ENCODE peak calls at places on chromosome 2, in five cellular contexts. S is Calu3; U is activated T-helper 9 cell treated with anti-CD3 and anti-CD28 coated beads, Interleukin-2, amount 50 U/mL, for 16 hours; G is myocyte; D is nucleus accumbens. V is an unnamed sample.

GRCh38 chr2:10814142-10814541 is 1.6 kb upstream of the PDIA6 start:
- DNase-seq in S (no peak), U (no peak), G (no peak), D (no peak), V (no peak)

GRCh38 chr2:63530880-63531279 is 57.4 kb downstream of the WDPCP start:
- DNase-seq in S (no peak), U (no peak), G (no peak), D (no peak), V (no peak)

GRCh38 chr2:9057939-9058761 is 54.7 kb upstream of the MBOAT2 start:
- DNase-seq in S (peak; percentile 6), U (no peak), G (peak; percentile 65), D (no peak), V (no peak)

GRCh38 chr2:219368690-219369108 is 19.0 kb downstream of the DNPEP start:
- DNase-seq in S (no peak), U (no peak), G (peak; percentile 80), D (no peak), V (no peak)

GRCh38 chr2:70380621-70381020 is 78.8 kb upstream of the FAM136A start:
- DNase-seq in S (no peak), U (no peak), G (no peak), D (no peak), V (no peak)

GRCh38 chr2:131724019-131724418 is 196.3 kb downstream of the CCDC74A start:
- DNase-seq in S (no peak), U (no peak), G (no peak), D (no peak), V (no peak)

GRCh38 chr2:33620-34019 is 12.7 kb downstream of the FAM110C start:
- DNase-seq in S (peak; percentile 61), U (peak; percentile 39), G (no peak), D (no peak), V (peak; percentile 40)

GRCh38 chr2:69946351-69947077 is 14.9 kb downstream of the ASPRV1 start:
- DNase-seq in S (peak; percentile 46), U (peak; percentile 32), G (peak; percentile 11), D (no peak), V (peak; percentile 33)

GRCh38 chr2:227370791-227371312 is 8.3 kb downstream of the TM4SF20 start:
- DNase-seq in S (no peak), U (no peak), G (no peak), D (no peak), V (no peak)

GRCh38 chr2:199463000-199463692 is 5.4 kb upstream of the SATB2 start:
- DNase-seq in S (peak; percentile 90), U (no peak), G (peak; percentile 86), D (no peak), V (no peak)

GRCh38 chr2:33208400-33208799 is 261.6 kb downstream of the LTBP1 start:
- DNase-seq in S (no peak), U (no peak), G (no peak), D (no peak), V (no peak)

GRCh38 chr2:239772721-239773120 is 252.4 kb downstream of the NDUFA10 start:
- DNase-seq in S (no peak), U (no peak), G (no peak), D (no peak), V (no peak)

GRCh38 chr2:39994151-39994550 is 215.1 kb upstream of the THUMPD2 start:
- DNase-seq in S (no peak), U (no peak), G (no peak), D (no peak), V (no peak)

GRCh38 chr2:219380926-219381325 is 6.8 kb downstream of the DNPEP start:
- DNase-seq in S (no peak), U (no peak), G (no peak), D (no peak), V (no peak)

GRCh38 chr2:68431316-68431972 is 35.6 kb downstream of the FBXO48 start:
- DNase-seq in S (no peak), U (no peak), G (peak; percentile 8), D (no peak), V (no peak)

GRCh38 chr2:219661955-219662395 is 34.5 kb downstream of the SLC4A3 start:
- DNase-seq in S (peak; percentile 60), U (no peak), G (no peak), D (peak; percentile 14), V (no peak)

GRCh38 chr2:217045725-217046475 is 186.0 kb upstream of the TNP1 start:
- DNase-seq in S (no peak), U (no peak), G (no peak), D (no peak), V (no peak)

GRCh38 chr2:191926671-191927070 is 79.8 kb upstream of the CAVIN2 start:
- DNase-seq in S (no peak), U (no peak), G (no peak), D (no peak), V (no peak)

GRCh38 chr2:13652531-13653313 is 936.0 kb downstream of the TRIB2 start:
- DNase-seq in S (peak; percentile 20), U (no peak), G (peak; percentile 52), D (no peak), V (no peak)

GRCh38 chr2:71935291-71935848 is 212.3 kb downstream of the CYP26B1 start:
- DNase-seq in S (no peak), U (no peak), G (peak; percentile 70), D (no peak), V (no peak)

GRCh38 chr2:68750592-68751396 is 16.2 kb downstream of the ARHGAP25 start:
- DNase-seq in S (no peak), U (no peak), G (no peak), D (no peak), V (no peak)

GRCh38 chr2:114022360-114023085 is 132.6 kb downstream of the ACTR3 start:
- DNase-seq in S (peak; percentile 60), U (no peak), G (peak; percentile 11), D (no peak), V (no peak)

GRCh38 chr2:231781798-231782726 is 980 bp upstream of the PDE6D start:
- DNase-seq in S (peak; percentile 12), U (no peak), G (no peak), D (no peak), V (no peak)

GRCh38 chr2:177896587-177896986 is 176.0 kb downstream of the PDE11A start:
- DNase-seq in S (no peak), U (no peak), G (no peak), D (no peak), V (no peak)

GRCh38 chr2:236169741-236170654 is 1.8 kb upstream of the GBX2 start:
- DNase-seq in S (no peak), U (no peak), G (no peak), D (no peak), V (no peak)

GRCh38 chr2:220000080-220000479 is 372.6 kb downstream of the SLC4A3 start:
- DNase-seq in S (no peak), U (no peak), G (no peak), D (no peak), V (no peak)

GRCh38 chr2:667332-668000 is 9.7 kb downstream of the TMEM18 start:
- DNase-seq in S (peak; percentile 35), U (no peak), G (peak; percentile 72), D (no peak), V (no peak)

GRCh38 chr2:233822101-233822771 is 32.1 kb downstream of the HJURP start:
- DNase-seq in S (no peak), U (no peak), G (no peak), D (no peak), V (no peak)

V was measured in activated T-helper 1 cell treated with Interleukin-2 at 50 U/mL for 16 hours.